ENCODE peak calls at places on chromosomes 16 and 17, in seven cellular contexts. One of them, this sample, is unnamed.

GRCh38 chr16:60989592-60989991 is 1046.6 kb downstream of the CDH8 start:
- DNase-seq in dorsolateral prefrontal cortex: no peak
- DNase-seq in body of pancreas: no peak
- DNase-seq in breast epithelium: no peak
- DNase-seq in heart left ventricle: no peak
- DNase-seq in kidney: no peak
- DNase-seq in K562: no peak
- DNase-seq in this sample: no peak

GRCh38 chr17:3738562-3739295 is 15.0 kb downstream of the HASPIN start:
- DNase-seq in body of pancreas: peak
- DNase-seq in kidney: peak
- DNase-seq in breast epithelium: peak
- DNase-seq in dorsolateral prefrontal cortex: peak
- DNase-seq in K562: no peak
- DNase-seq in heart left ventricle: no peak
- DNase-seq in this sample: peak

GRCh38 chr16:21083729-21084268 is 66.8 kb downstream of the DNAH3 start:
- DNase-seq in breast epithelium: peak
- DNase-seq in body of pancreas: peak
- DNase-seq in dorsolateral prefrontal cortex: no peak
- DNase-seq in heart left ventricle: peak
- DNase-seq in K562: peak
- DNase-seq in kidney: peak
- DNase-seq in this sample: peak

GRCh38 chr17:67559381-67559966 is 158.3 kb upstream of the NOL11 start:
- DNase-seq in body of pancreas: no peak
- DNase-seq in heart left ventricle: no peak
- DNase-seq in breast epithelium: no peak
- DNase-seq in kidney: no peak
- DNase-seq in K562: peak
- DNase-seq in dorsolateral prefrontal cortex: no peak
- DNase-seq in this sample: no peak

GRCh38 chr17:82880620-82881019 is 40.8 kb upstream of the ZNF750 start:
- DNase-seq in dorsolateral prefrontal cortex: no peak
- DNase-seq in heart left ventricle: peak
- DNase-seq in body of pancreas: no peak
- DNase-seq in breast epithelium: no peak
- DNase-seq in kidney: peak
- DNase-seq in K562: no peak
- DNase-seq in this sample: no peak

GRCh38 chr16:15946257-15947044 is 3.0 kb upstream of the ABCC1 start:
- DNase-seq in breast epithelium: no peak
- DNase-seq in heart left ventricle: no peak
- DNase-seq in dorsolateral prefrontal cortex: no peak
- DNase-seq in kidney: no peak
- DNase-seq in K562: no peak
- DNase-seq in body of pancreas: no peak
- DNase-seq in this sample: peak

GRCh38 chr16:86988920-86989715 is 328.1 kb downstream of the C16orf95 start:
- DNase-seq in breast epithelium: no peak
- DNase-seq in dorsolateral prefrontal cortex: no peak
- DNase-seq in heart left ventricle: no peak
- DNase-seq in K562: no peak
- DNase-seq in kidney: peak
- DNase-seq in body of pancreas: no peak
- DNase-seq in this sample: peak

GRCh38 chr17:1640329-1641064 is 5.0 kb downstream of the SCARF1 start:
- DNase-seq in K562: no peak
- DNase-seq in dorsolateral prefrontal cortex: no peak
- DNase-seq in body of pancreas: no peak
- DNase-seq in kidney: no peak
- DNase-seq in heart left ventricle: peak
- DNase-seq in breast epithelium: peak
- DNase-seq in this sample: peak

GRCh38 chr17:72661093-72661944 is 431.2 kb downstream of the SLC39A11 start:
- DNase-seq in K562: no peak
- DNase-seq in body of pancreas: peak
- DNase-seq in kidney: no peak
- DNase-seq in dorsolateral prefrontal cortex: no peak
- DNase-seq in heart left ventricle: no peak
- DNase-seq in breast epithelium: peak
- DNase-seq in this sample: no peak

GRCh38 chr16:71648921-71649320 is 22.9 kb downstream of the MARVELD3 start:
- DNase-seq in body of pancreas: no peak
- DNase-seq in heart left ventricle: no peak
- DNase-seq in K562: no peak
- DNase-seq in breast epithelium: no peak
- DNase-seq in dorsolateral prefrontal cortex: no peak
- DNase-seq in kidney: no peak
- DNase-seq in this sample: no peak

GRCh38 chr16:23014592-23014991 is 134.7 kb downstream of the USP31 start:
- DNase-seq in kidney: no peak
- DNase-seq in dorsolateral prefrontal cortex: no peak
- DNase-seq in heart left ventricle: no peak
- DNase-seq in breast epithelium: no peak
- DNase-seq in body of pancreas: no peak
- DNase-seq in K562: no peak
- DNase-seq in this sample: no peak

GRCh38 chr16:58271589-58271988 is 23.2 kb downstream of the PRSS54 start:
- DNase-seq in dorsolateral prefrontal cortex: no peak
- DNase-seq in body of pancreas: no peak
- DNase-seq in heart left ventricle: no peak
- DNase-seq in breast epithelium: no peak
- DNase-seq in K562: no peak
- DNase-seq in kidney: no peak
- DNase-seq in this sample: no peak

GRCh38 chr16:4384497-4384896 is 12.8 kb downstream of the VASN start:
- DNase-seq in dorsolateral prefrontal cortex: no peak
- DNase-seq in breast epithelium: peak
- DNase-seq in heart left ventricle: peak
- DNase-seq in K562: no peak
- DNase-seq in body of pancreas: no peak
- DNase-seq in kidney: no peak
- DNase-seq in this sample: peak

GRCh38 chr16:70512456-70512855 is 10.9 kb downstream of the COG4 start:
- DNase-seq in kidney: no peak
- DNase-seq in breast epithelium: no peak
- DNase-seq in K562: no peak
- DNase-seq in dorsolateral prefrontal cortex: no peak
- DNase-seq in heart left ventricle: no peak
- DNase-seq in body of pancreas: no peak
- DNase-seq in this sample: peak

GRCh38 chr16:86554917-86555762 is at the start of gene MTHFSD:
- DNase-seq in heart left ventricle: peak
- DNase-seq in K562: peak
- DNase-seq in body of pancreas: peak
- DNase-seq in kidney: peak
- DNase-seq in dorsolateral prefrontal cortex: peak
- DNase-seq in breast epithelium: peak
- DNase-seq in this sample: peak

GRCh38 chr17:66485272-66485947 is 183.0 kb downstream of the PRKCA start:
- DNase-seq in kidney: no peak
- DNase-seq in breast epithelium: no peak
- DNase-seq in heart left ventricle: no peak
- DNase-seq in body of pancreas: no peak
- DNase-seq in dorsolateral prefrontal cortex: no peak
- DNase-seq in K562: no peak
- DNase-seq in this sample: no peak

GRCh38 chr16:47774661-47775060 is 313.5 kb downstream of the PHKB start:
- DNase-seq in heart left ventricle: no peak
- DNase-seq in dorsolateral prefrontal cortex: no peak
- DNase-seq in K562: no peak
- DNase-seq in body of pancreas: no peak
- DNase-seq in kidney: no peak
- DNase-seq in breast epithelium: no peak
- DNase-seq in this sample: no peak

GRCh38 chr16:55700067-55700466 is 44.3 kb downstream of the SLC6A2 start:
- DNase-seq in body of pancreas: no peak
- DNase-seq in breast epithelium: no peak
- DNase-seq in kidney: no peak
- DNase-seq in dorsolateral prefrontal cortex: no peak
- DNase-seq in heart left ventricle: no peak
- DNase-seq in K562: no peak
- DNase-seq in this sample: no peak

GRCh38 chr16:19474617-19475016 is 47.3 kb downstream of the GDE1 start:
- DNase-seq in heart left ventricle: no peak
- DNase-seq in dorsolateral prefrontal cortex: no peak
- DNase-seq in body of pancreas: no peak
- DNase-seq in breast epithelium: no peak
- DNase-seq in kidney: no peak
- DNase-seq in K562: no peak
- DNase-seq in this sample: no peak

GRCh38 chr16:77211880-77212735 is 12.9 kb downstream of the SYCE1L start:
- DNase-seq in dorsolateral prefrontal cortex: no peak
- DNase-seq in heart left ventricle: peak
- DNase-seq in kidney: peak
- DNase-seq in body of pancreas: peak
- DNase-seq in K562: peak
- DNase-seq in breast epithelium: peak
- DNase-seq in this sample: peak

GRCh38 chr16:86418981-86419380 is 91.3 kb upstream of the FOXF1 start:
- DNase-seq in body of pancreas: no peak
- DNase-seq in kidney: no peak
- DNase-seq in heart left ventricle: no peak
- DNase-seq in dorsolateral prefrontal cortex: no peak
- DNase-seq in breast epithelium: no peak
- DNase-seq in K562: no peak
- DNase-seq in this sample: no peak

GRCh38 chr16:71360378-71360777 is 1.9 kb downstream of the CALB2 start:
- DNase-seq in K562: peak
- DNase-seq in heart left ventricle: no peak
- DNase-seq in breast epithelium: peak
- DNase-seq in kidney: no peak
- DNase-seq in dorsolateral prefrontal cortex: no peak
- DNase-seq in body of pancreas: peak
- DNase-seq in this sample: peak

GRCh38 chr17:35743911-35744328 is 9.1 kb downstream of the GAS2L2 start:
- DNase-seq in dorsolateral prefrontal cortex: no peak
- DNase-seq in breast epithelium: no peak
- DNase-seq in body of pancreas: no peak
- DNase-seq in kidney: peak
- DNase-seq in K562: no peak
- DNase-seq in heart left ventricle: no peak
- DNase-seq in this sample: peak

GRCh38 chr17:80539022-80539421 is 5.6 kb upstream of the RPTOR start:
- DNase-seq in body of pancreas: no peak
- DNase-seq in dorsolateral prefrontal cortex: no peak
- DNase-seq in heart left ventricle: no peak
- DNase-seq in kidney: no peak
- DNase-seq in K562: no peak
- DNase-seq in breast epithelium: no peak
- DNase-seq in this sample: peak

GRCh38 chr17:66667491-66668030 is 167.4 kb upstream of the CACNG5 start:
- DNase-seq in body of pancreas: no peak
- DNase-seq in heart left ventricle: no peak
- DNase-seq in dorsolateral prefrontal cortex: no peak
- DNase-seq in K562: no peak
- DNase-seq in kidney: no peak
- DNase-seq in breast epithelium: no peak
- DNase-seq in this sample: no peak

GRCh38 chr16:74699666-74700065 is 996 bp downstream of the MLKL start:
- DNase-seq in heart left ventricle: no peak
- DNase-seq in K562: no peak
- DNase-seq in body of pancreas: no peak
- DNase-seq in breast epithelium: no peak
- DNase-seq in kidney: no peak
- DNase-seq in dorsolateral prefrontal cortex: no peak
- DNase-seq in this sample: no peak
- H3K27ac ChIP-seq in heart left ventricle: no peak
- H3K27ac ChIP-seq in K562: peak
- H3K27ac ChIP-seq in body of pancreas: peak
- H3K27ac ChIP-seq in breast epithelium: no peak
- H3K27ac ChIP-seq in kidney: no peak
- H3K27ac ChIP-seq in dorsolateral prefrontal cortex: no peak
- H3K27ac ChIP-seq in this sample: no peak

GRCh38 chr16:84975066-84975465 is 36.3 kb downstream of the ZDHHC7 start:
- DNase-seq in kidney: no peak
- DNase-seq in body of pancreas: no peak
- DNase-seq in breast epithelium: no peak
- DNase-seq in dorsolateral prefrontal cortex: no peak
- DNase-seq in K562: no peak
- DNase-seq in heart left ventricle: no peak
- DNase-seq in this sample: no peak

GRCh38 chr16:84973226-84973625 is 38.1 kb downstream of the ZDHHC7 start:
- DNase-seq in K562: no peak
- DNase-seq in dorsolateral prefrontal cortex: no peak
- DNase-seq in body of pancreas: no peak
- DNase-seq in kidney: no peak
- DNase-seq in breast epithelium: no peak
- DNase-seq in heart left ventricle: no peak
- DNase-seq in this sample: no peak

GRCh38 chr16:84973776-84974523 is 37.4 kb downstream of the ZDHHC7 start:
- DNase-seq in K562: no peak
- DNase-seq in breast epithelium: no peak
- DNase-seq in kidney: no peak
- DNase-seq in heart left ventricle: no peak
- DNase-seq in body of pancreas: no peak
- DNase-seq in dorsolateral prefrontal cortex: no peak
- DNase-seq in this sample: peak

GRCh38 chr16:84967828-84968227 is 43.5 kb downstream of the ZDHHC7 start:
- DNase-seq in K562: no peak
- DNase-seq in kidney: no peak
- DNase-seq in breast epithelium: no peak
- DNase-seq in heart left ventricle: no peak
- DNase-seq in dorsolateral prefrontal cortex: no peak
- DNase-seq in body of pancreas: no peak
- DNase-seq in this sample: no peak

GRCh38 chr16:84970447-84971127 is 40.7 kb downstream of the ZDHHC7 start:
- DNase-seq in dorsolateral prefrontal cortex: peak
- DNase-seq in kidney: peak
- DNase-seq in body of pancreas: peak
- DNase-seq in breast epithelium: peak
- DNase-seq in K562: peak
- DNase-seq in heart left ventricle: peak
- DNase-seq in this sample: peak
- H3K27ac ChIP-seq in dorsolateral prefrontal cortex: no peak
- H3K27ac ChIP-seq in kidney: no peak
- H3K27ac ChIP-seq in body of pancreas: no peak
- H3K27ac ChIP-seq in breast epithelium: no peak
- H3K27ac ChIP-seq in K562: no peak
- H3K27ac ChIP-seq in heart left ventricle: no peak
- H3K27ac ChIP-seq in this sample: no peak

GRCh38 chr17:16301963-16302855 is 51.1 kb downstream of the CENPV start:
- DNase-seq in K562: no peak
- DNase-seq in breast epithelium: no peak
- DNase-seq in dorsolateral prefrontal cortex: no peak
- DNase-seq in heart left ventricle: no peak
- DNase-seq in kidney: no peak
- DNase-seq in body of pancreas: no peak
- DNase-seq in this sample: peak
- H3K27ac ChIP-seq in K562: no peak
- H3K27ac ChIP-seq in breast epithelium: no peak
- H3K27ac ChIP-seq in dorsolateral prefrontal cortex: no peak
- H3K27ac ChIP-seq in heart left ventricle: no peak
- H3K27ac ChIP-seq in kidney: no peak
- H3K27ac ChIP-seq in body of pancreas: no peak
- H3K27ac ChIP-seq in this sample: no peak

DNA sequence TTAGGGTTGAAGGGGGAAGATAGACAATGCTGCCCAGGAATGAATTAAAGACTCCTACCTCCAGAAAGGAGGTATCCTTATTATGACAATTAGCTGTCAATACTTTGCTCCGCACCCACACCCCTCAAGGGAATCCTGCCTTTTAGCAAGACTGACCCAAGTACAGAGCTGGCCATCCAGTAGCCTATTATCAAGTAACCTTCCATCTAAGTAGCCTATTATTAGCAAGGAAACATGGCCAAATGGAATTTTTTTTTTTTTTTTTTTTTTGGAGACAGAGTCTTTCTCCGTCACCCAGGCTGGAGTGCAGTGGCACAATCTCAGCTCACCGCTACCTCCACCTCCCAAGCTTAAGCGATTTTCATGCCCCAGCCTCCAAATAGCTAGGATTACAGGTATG is 161.3 kb downstream of the PMP22 start:
- DNase-seq in breast epithelium: no peak
- DNase-seq in K562: no peak
- DNase-seq in kidney: no peak
- DNase-seq in dorsolateral prefrontal cortex: no peak
- DNase-seq in body of pancreas: no peak
- DNase-seq in heart left ventricle: no peak
- DNase-seq in this sample: no peak
- H3K27ac ChIP-seq in breast epithelium: no peak
- H3K27ac ChIP-seq in K562: no peak
- H3K27ac ChIP-seq in kidney: no peak
- H3K27ac ChIP-seq in dorsolateral prefrontal cortex: no peak
- H3K27ac ChIP-seq in body of pancreas: no peak
- H3K27ac ChIP-seq in heart left ventricle: no peak
- H3K27ac ChIP-seq in this sample: no peak